ENCODE peak calls at places on chromosomes 16 and 17, in nine cellular contexts. O is Peyer's patch; C is activated CD4-positive, alpha-beta T cell treated with anti-CD3 and anti-CD28 coated beads for 48 hours; B is psoas muscle; D is neural progenitor cell; T is dermis blood vessel endothelial cell; L is AG09309; H is upper lobe of right lung; U is MV-4-11. R is an unnamed sample.

GRCh38 chr17:28199115-28199514 is 119.9 kb upstream of the TMEM97 start:
- DNase-seq in H (no peak), L (no peak), O (no peak), B (no peak), T (no peak), D (no peak), C (no peak), U (peak), R (no peak)

GRCh38 chr16:16148755-16149154 is 74.5 kb downstream of the ABCC6 start:
- DNase-seq in T (no peak), C (no peak), H (no peak), L (no peak), U (no peak), B (no peak), O (no peak), D (no peak), R (no peak)

GRCh38 chr16:55502801-55503366 is 6.0 kb upstream of the LPCAT2 start:
- DNase-seq in T (peak), L (no peak), B (peak), D (peak), H (peak), C (no peak), U (no peak), O (peak), R (no peak)

GRCh38 chr16:7182510-7183109 is 150.0 kb upstream of the RBFOX1 start:
- DNase-seq in L (no peak), D (peak), O (no peak), U (no peak), C (no peak), T (no peak), H (no peak), B (no peak), R (no peak)

GRCh38 chr17:69084911-69085310 is 24.2 kb upstream of the ABCA9 start:
- DNase-seq in H (no peak), C (peak), D (peak), O (no peak), T (peak), B (no peak), U (no peak), L (no peak), R (no peak)

GRCh38 chr17:62790554-62790953 is 17.6 kb downstream of the MARCHF10 start:
- DNase-seq in C (no peak), L (no peak), T (no peak), O (no peak), D (no peak), U (no peak), H (no peak), B (no peak), R (no peak)

GRCh38 chr17:69235338-69236058 is 6.9 kb upstream of the ABCA10 start:
- DNase-seq in U (peak), C (peak), H (peak), O (peak), D (peak), T (peak), L (peak), B (peak), R (no peak)

GRCh38 chr17:14321980-14322776 is 21.3 kb downstream of the HS3ST3B1 start:
- DNase-seq in U (peak), H (no peak), D (no peak), C (no peak), B (no peak), T (no peak), L (no peak), O (no peak), R (no peak)

GRCh38 chr17:75154195-75155106 is at the start of gene JPT1:
- DNase-seq in O (peak), B (peak), D (peak), L (peak), T (peak), C (peak), H (peak), U (peak), R (peak)

GRCh38 chr16:85129846-85130706 is 17.8 kb upstream of the CIBAR2 start:
- DNase-seq in B (no peak), U (no peak), T (no peak), D (no peak), L (no peak), O (no peak), C (no peak), H (no peak), R (peak)

GRCh38 chr17:9072626-9073339 is 51.5 kb downstream of the NTN1 start:
- DNase-seq in C (no peak), T (no peak), O (peak), U (no peak), H (no peak), L (no peak), B (peak), D (no peak), R (no peak)

GRCh38 chr16:1497014-1497598 is 3.9 kb downstream of the TELO2 start:
- DNase-seq in O (peak), U (no peak), T (no peak), D (no peak), B (no peak), H (no peak), L (no peak), C (no peak), R (no peak)

GRCh38 chr17:65783845-65784334 is 222.4 kb upstream of the AXIN2 start:
- DNase-seq in H (no peak), L (peak), B (no peak), C (no peak), O (no peak), D (no peak), U (no peak), T (peak), R (peak)

GRCh38 chr16:10895053-10895946 is 18.3 kb downstream of the CIITA start:
- DNase-seq in D (peak), O (peak), C (peak), U (peak), L (no peak), H (no peak), T (peak), B (peak), R (no peak)

GRCh38 chr17:80071116-80071980 is 30.0 kb upstream of the GAA start:
- DNase-seq in O (peak), D (no peak), U (no peak), H (no peak), T (peak), C (no peak), L (no peak), B (peak), R (peak)

GRCh38 chr16:15897834-15898254 is 9.4 kb upstream of the CEP20 start:
- DNase-seq in H (no peak), T (no peak), O (no peak), B (no peak), C (peak), U (peak), L (no peak), D (no peak), R (no peak)

GRCh38 chr16:65071371-65072311 is 50.2 kb downstream of the CDH11 start:
- DNase-seq in H (peak), O (peak), D (no peak), B (peak), U (no peak), T (no peak), L (no peak), C (no peak), R (no peak)

GRCh38 chr17:82753516-82753915 is 1.7 kb downstream of the TBCD start:
- DNase-seq in D (no peak), H (no peak), C (no peak), O (no peak), L (no peak), B (no peak), U (no peak), T (no peak), R (no peak)

GRCh38 chr16:528111-529011 is 849 bp downstream of the CAPN15 start:
- DNase-seq in C (peak), B (no peak), D (peak), T (peak), O (peak), U (peak), L (no peak), H (no peak), R (peak)

GRCh38 chr16:13919330-13919682 is 648 bp upstream of the ERCC4 start:
- DNase-seq in H (no peak), O (no peak), T (peak), U (no peak), B (no peak), D (peak), L (no peak), C (peak), R (no peak)

GRCh38 chr16:83338941-83339340 is 468.8 kb upstream of the HSBP1 start:
- DNase-seq in L (no peak), D (no peak), U (peak), C (no peak), B (no peak), T (peak), H (no peak), O (no peak), R (no peak)